ENCODE peak calls at places on chromosomes 13 and 19, in eight cellular contexts. One of them, this sample, is unnamed.

GRCh38 chr13:28000567-28000966 is 12.1 kb upstream of the URAD start:
- DNase-seq in CD8-positive, alpha-beta T cell: no peak
- DNase-seq in psoas muscle: no peak
- DNase-seq in adrenal gland: no peak
- DNase-seq in mucosa of descending colon: no peak
- DNase-seq in esophagus squamous epithelium: no peak
- DNase-seq in GM13977: no peak
- DNase-seq in AG04450: no peak
- DNase-seq in this sample: no peak

GRCh38 chr19:7970716-7971448 is 27.4 kb upstream of the TIMM44 start:
- DNase-seq in esophagus squamous epithelium: no peak
- DNase-seq in adrenal gland: peak
- DNase-seq in mucosa of descending colon: peak
- DNase-seq in GM13977: peak
- DNase-seq in AG04450: no peak
- DNase-seq in psoas muscle: no peak
- DNase-seq in CD8-positive, alpha-beta T cell: no peak
- DNase-seq in this sample: peak

GRCh38 chr19:51530616-51531015 is 854 bp downstream of the SIGLEC6 start:
- DNase-seq in mucosa of descending colon: no peak
- DNase-seq in AG04450: no peak
- DNase-seq in GM13977: no peak
- DNase-seq in esophagus squamous epithelium: no peak
- DNase-seq in adrenal gland: no peak
- DNase-seq in psoas muscle: no peak
- DNase-seq in CD8-positive, alpha-beta T cell: no peak
- DNase-seq in this sample: no peak

GRCh38 chr19:21127898-21128297 is 13.9 kb upstream of the ZNF431 start:
- DNase-seq in CD8-positive, alpha-beta T cell: no peak
- DNase-seq in AG04450: no peak
- DNase-seq in mucosa of descending colon: no peak
- DNase-seq in adrenal gland: no peak
- DNase-seq in GM13977: no peak
- DNase-seq in esophagus squamous epithelium: no peak
- DNase-seq in psoas muscle: no peak
- DNase-seq in this sample: no peak

GRCh38 chr13:81473366-81473899 is 1132.5 kb upstream of the SPRY2 start:
- DNase-seq in AG04450: no peak
- DNase-seq in GM13977: no peak
- DNase-seq in esophagus squamous epithelium: no peak
- DNase-seq in adrenal gland: no peak
- DNase-seq in psoas muscle: no peak
- DNase-seq in mucosa of descending colon: no peak
- DNase-seq in CD8-positive, alpha-beta T cell: no peak
- DNase-seq in this sample: no peak

GRCh38 chr13:37510441-37510840 is 88.1 kb downstream of the POSTN start:
- DNase-seq in adrenal gland: no peak
- DNase-seq in mucosa of descending colon: no peak
- DNase-seq in CD8-positive, alpha-beta T cell: no peak
- DNase-seq in esophagus squamous epithelium: no peak
- DNase-seq in GM13977: no peak
- DNase-seq in psoas muscle: no peak
- DNase-seq in AG04450: no peak
- DNase-seq in this sample: no peak

GRCh38 chr19:4713384-4713951 is 10.2 kb downstream of the DPP9 start:
- DNase-seq in GM13977: no peak
- DNase-seq in adrenal gland: peak
- DNase-seq in mucosa of descending colon: peak
- DNase-seq in psoas muscle: peak
- DNase-seq in CD8-positive, alpha-beta T cell: no peak
- DNase-seq in AG04450: peak
- DNase-seq in esophagus squamous epithelium: no peak
- DNase-seq in this sample: no peak

GRCh38 chr13:49820591-49821215 is 28.2 kb upstream of the KPNA3 start:
- DNase-seq in GM13977: no peak
- DNase-seq in CD8-positive, alpha-beta T cell: no peak
- DNase-seq in esophagus squamous epithelium: no peak
- DNase-seq in mucosa of descending colon: no peak
- DNase-seq in AG04450: no peak
- DNase-seq in psoas muscle: no peak
- DNase-seq in adrenal gland: no peak
- DNase-seq in this sample: no peak

GRCh38 chr19:31418692-31419430 is 69.6 kb upstream of the TSHZ3 start:
- DNase-seq in CD8-positive, alpha-beta T cell: no peak
- DNase-seq in esophagus squamous epithelium: no peak
- DNase-seq in GM13977: no peak
- DNase-seq in AG04450: no peak
- DNase-seq in psoas muscle: no peak
- DNase-seq in mucosa of descending colon: no peak
- DNase-seq in adrenal gland: no peak
- DNase-seq in this sample: no peak

GRCh38 chr19:45340899-45341453 is 426 bp downstream of the KLC3 start:
- DNase-seq in esophagus squamous epithelium: no peak
- DNase-seq in mucosa of descending colon: no peak
- DNase-seq in adrenal gland: no peak
- DNase-seq in CD8-positive, alpha-beta T cell: no peak
- DNase-seq in GM13977: no peak
- DNase-seq in AG04450: no peak
- DNase-seq in psoas muscle: no peak
- DNase-seq in this sample: no peak

GRCh38 chr19:44303976-44304568 is 753 bp downstream of the ZNF235 start:
- DNase-seq in AG04450: no peak
- DNase-seq in GM13977: peak
- DNase-seq in psoas muscle: no peak
- DNase-seq in adrenal gland: peak
- DNase-seq in esophagus squamous epithelium: no peak
- DNase-seq in CD8-positive, alpha-beta T cell: no peak
- DNase-seq in mucosa of descending colon: peak
- DNase-seq in this sample: peak

GRCh38 chr19:45905016-45905415 is 2.6 kb upstream of the MYPOP start:
- DNase-seq in esophagus squamous epithelium: no peak
- DNase-seq in mucosa of descending colon: no peak
- DNase-seq in adrenal gland: no peak
- DNase-seq in psoas muscle: no peak
- DNase-seq in AG04450: no peak
- DNase-seq in CD8-positive, alpha-beta T cell: no peak
- DNase-seq in GM13977: no peak
- DNase-seq in this sample: no peak

GRCh38 chr19:2477141-2477710 is 1.3 kb downstream of the GADD45B start:
- DNase-seq in CD8-positive, alpha-beta T cell: no peak
- DNase-seq in esophagus squamous epithelium: no peak
- DNase-seq in GM13977: no peak
- DNase-seq in mucosa of descending colon: peak
- DNase-seq in AG04450: no peak
- DNase-seq in psoas muscle: peak
- DNase-seq in adrenal gland: no peak
- DNase-seq in this sample: no peak

GRCh38 chr13:21670883-21671792 is at the start of gene FGF9:
- DNase-seq in CD8-positive, alpha-beta T cell: peak
- DNase-seq in AG04450: no peak
- DNase-seq in adrenal gland: peak
- DNase-seq in psoas muscle: peak
- DNase-seq in GM13977: peak
- DNase-seq in esophagus squamous epithelium: no peak
- DNase-seq in mucosa of descending colon: peak
- DNase-seq in this sample: peak
- TF ChIP-seq CTCF in CD8-positive, alpha-beta T cell: no peak
- TF ChIP-seq CTCF in AG04450: peak
- TF ChIP-seq CTCF in adrenal gland: no peak
- TF ChIP-seq CTCF in psoas muscle: no peak
- TF ChIP-seq CTCF in GM13977: no peak
- TF ChIP-seq CTCF in esophagus squamous epithelium: no peak
- TF ChIP-seq CTCF in mucosa of descending colon: no peak
- TF ChIP-seq CTCF in this sample: peak

DNA sequence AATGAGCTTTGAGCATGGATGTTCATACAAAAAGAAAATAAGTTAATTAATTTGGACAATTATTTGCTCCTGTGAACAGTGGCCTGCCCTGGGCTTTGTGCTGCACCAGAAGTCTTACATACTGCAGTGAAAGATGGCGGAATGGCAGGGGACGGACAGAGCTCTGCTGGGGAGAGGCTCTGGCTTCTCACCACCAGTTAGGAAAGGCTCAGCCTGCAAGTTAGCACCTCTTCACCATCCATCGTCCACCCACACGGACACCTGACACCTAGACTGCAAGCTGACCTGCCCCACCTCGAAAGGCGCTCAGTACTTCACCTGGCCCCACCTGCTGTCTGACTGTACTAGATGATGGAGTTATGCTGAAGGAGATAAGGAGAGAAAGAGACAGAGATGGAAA is 203.9 kb upstream of the IRS2 start:
- DNase-seq in mucosa of descending colon: no peak
- DNase-seq in adrenal gland: no peak
- DNase-seq in CD8-positive, alpha-beta T cell: no peak
- DNase-seq in AG04450: no peak
- DNase-seq in psoas muscle: no peak
- DNase-seq in GM13977: no peak
- DNase-seq in esophagus squamous epithelium: no peak
- DNase-seq in this sample: no peak
- TF ChIP-seq CTCF in mucosa of descending colon: no peak
- TF ChIP-seq CTCF in adrenal gland: no peak
- TF ChIP-seq CTCF in CD8-positive, alpha-beta T cell: no peak
- TF ChIP-seq CTCF in AG04450: no peak
- TF ChIP-seq CTCF in psoas muscle: no peak
- TF ChIP-seq CTCF in GM13977: no peak
- TF ChIP-seq CTCF in esophagus squamous epithelium: no peak
- TF ChIP-seq CTCF in this sample: no peak

GRCh38 chr19:1213391-1214286 is 8.1 kb downstream of the STK11 start:
- DNase-seq in CD8-positive, alpha-beta T cell: no peak
- DNase-seq in GM13977: peak
- DNase-seq in adrenal gland: peak
- DNase-seq in psoas muscle: peak
- DNase-seq in mucosa of descending colon: peak
- DNase-seq in esophagus squamous epithelium: no peak
- DNase-seq in AG04450: no peak
- DNase-seq in this sample: peak

GRCh38 chr19:1214299-1214861 is 8.8 kb downstream of the STK11 start:
- DNase-seq in GM13977: no peak
- DNase-seq in psoas muscle: no peak
- DNase-seq in adrenal gland: no peak
- DNase-seq in mucosa of descending colon: no peak
- DNase-seq in esophagus squamous epithelium: no peak
- DNase-seq in AG04450: no peak
- DNase-seq in CD8-positive, alpha-beta T cell: no peak
- DNase-seq in this sample: no peak

GRCh38 chr19:1210227-1210538 is 4.6 kb downstream of the STK11 start:
- DNase-seq in psoas muscle: no peak
- DNase-seq in CD8-positive, alpha-beta T cell: no peak
- DNase-seq in esophagus squamous epithelium: no peak
- DNase-seq in adrenal gland: no peak
- DNase-seq in mucosa of descending colon: no peak
- DNase-seq in AG04450: no peak
- DNase-seq in GM13977: no peak
- DNase-seq in this sample: no peak

GRCh38 chr19:1214862-1215731 is 9.5 kb downstream of the STK11 start:
- DNase-seq in CD8-positive, alpha-beta T cell: no peak
- DNase-seq in mucosa of descending colon: no peak
- DNase-seq in AG04450: no peak
- DNase-seq in psoas muscle: peak
- DNase-seq in esophagus squamous epithelium: no peak
- DNase-seq in GM13977: no peak
- DNase-seq in adrenal gland: peak
- DNase-seq in this sample: no peak

DNA sequence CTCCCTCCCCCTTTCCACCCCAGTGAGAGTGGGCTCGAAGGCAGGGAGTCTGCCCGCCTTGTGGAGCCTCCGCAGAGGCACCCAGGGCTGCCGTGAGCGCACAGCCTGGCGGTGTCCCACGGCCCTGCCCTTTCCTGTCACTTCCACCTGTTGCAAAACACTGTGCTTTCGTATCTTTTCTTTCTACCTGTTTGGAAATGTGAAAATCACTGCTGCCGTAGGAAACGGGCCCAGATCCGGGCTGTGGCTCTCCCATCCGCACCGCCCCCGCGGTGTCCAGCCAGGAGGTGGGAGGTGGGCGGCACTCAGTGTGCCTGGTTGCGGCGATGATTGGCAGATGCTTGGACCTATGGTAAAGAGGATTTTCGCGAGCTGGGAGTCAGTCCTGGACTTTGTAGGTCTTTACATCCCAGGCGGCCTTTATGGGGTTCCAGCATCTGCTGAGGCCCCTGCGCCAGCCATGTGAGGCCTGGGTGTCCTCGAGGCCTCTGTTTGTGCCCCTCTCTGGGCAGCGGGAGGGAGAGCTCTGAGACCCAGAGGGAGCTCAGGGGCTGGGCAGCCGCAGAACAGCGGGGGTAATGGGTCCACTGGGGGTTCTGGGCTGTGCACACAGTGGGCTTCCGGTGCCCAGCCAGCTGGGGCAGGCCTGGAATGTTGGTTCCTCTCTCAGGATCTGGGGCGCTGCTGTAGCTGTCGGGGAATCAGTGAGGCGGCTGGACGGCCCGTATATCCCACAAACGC is 6.1 kb downstream of the STK11 start:
- DNase-seq in esophagus squamous epithelium: no peak
- DNase-seq in psoas muscle: peak
- DNase-seq in adrenal gland: no peak
- DNase-seq in mucosa of descending colon: no peak
- DNase-seq in CD8-positive, alpha-beta T cell: no peak
- DNase-seq in GM13977: no peak
- DNase-seq in AG04450: no peak
- DNase-seq in this sample: no peak
- TF ChIP-seq CTCF in esophagus squamous epithelium: peak
- TF ChIP-seq CTCF in psoas muscle: no peak
- TF ChIP-seq CTCF in adrenal gland: no peak
- TF ChIP-seq CTCF in mucosa of descending colon: no peak
- TF ChIP-seq CTCF in CD8-positive, alpha-beta T cell: no peak
- TF ChIP-seq CTCF in GM13977: no peak
- TF ChIP-seq CTCF in AG04450: no peak
- TF ChIP-seq CTCF in this sample: no peak

GRCh38 chr19:6632002-6632621 is 37.8 kb downstream of the TNFSF14 start:
- DNase-seq in adrenal gland: peak
- DNase-seq in esophagus squamous epithelium: peak
- DNase-seq in AG04450: no peak
- DNase-seq in mucosa of descending colon: peak
- DNase-seq in GM13977: peak
- DNase-seq in psoas muscle: no peak
- DNase-seq in CD8-positive, alpha-beta T cell: peak
- DNase-seq in this sample: peak

GRCh38 chr19:6626764-6627163 is 35.8 kb upstream of the CD70 start:
- DNase-seq in CD8-positive, alpha-beta T cell: no peak
- DNase-seq in esophagus squamous epithelium: no peak
- DNase-seq in mucosa of descending colon: no peak
- DNase-seq in GM13977: no peak
- DNase-seq in adrenal gland: no peak
- DNase-seq in psoas muscle: no peak
- DNase-seq in AG04450: no peak
- DNase-seq in this sample: no peak
- TF ChIP-seq CTCF in CD8-positive, alpha-beta T cell: no peak
- TF ChIP-seq CTCF in esophagus squamous epithelium: no peak
- TF ChIP-seq CTCF in mucosa of descending colon: no peak
- TF ChIP-seq CTCF in GM13977: no peak
- TF ChIP-seq CTCF in adrenal gland: no peak
- TF ChIP-seq CTCF in psoas muscle: no peak
- TF ChIP-seq CTCF in AG04450: no peak
- TF ChIP-seq CTCF in this sample: no peak

GRCh38 chr13:106919638-106920037 is 351.7 kb upstream of the ARGLU1 start:
- DNase-seq in psoas muscle: peak
- DNase-seq in mucosa of descending colon: no peak
- DNase-seq in CD8-positive, alpha-beta T cell: no peak
- DNase-seq in GM13977: no peak
- DNase-seq in AG04450: no peak
- DNase-seq in esophagus squamous epithelium: no peak
- DNase-seq in adrenal gland: peak
- DNase-seq in this sample: no peak
- TF ChIP-seq CTCF in psoas muscle: no peak
- TF ChIP-seq CTCF in mucosa of descending colon: no peak
- TF ChIP-seq CTCF in CD8-positive, alpha-beta T cell: no peak
- TF ChIP-seq CTCF in GM13977: no peak
- TF ChIP-seq CTCF in AG04450: no peak
- TF ChIP-seq CTCF in esophagus squamous epithelium: no peak
- TF ChIP-seq CTCF in adrenal gland: no peak
- TF ChIP-seq CTCF in this sample: no peak

GRCh38 chr19:47608074-47608907 is 643 bp upstream of the BICRA start:
- DNase-seq in mucosa of descending colon: peak
- DNase-seq in adrenal gland: peak
- DNase-seq in CD8-positive, alpha-beta T cell: peak
- DNase-seq in GM13977: peak
- DNase-seq in psoas muscle: peak
- DNase-seq in AG04450: peak
- DNase-seq in esophagus squamous epithelium: peak
- DNase-seq in this sample: peak
- TF ChIP-seq CTCF in mucosa of descending colon: no peak
- TF ChIP-seq CTCF in adrenal gland: peak
- TF ChIP-seq CTCF in CD8-positive, alpha-beta T cell: no peak
- TF ChIP-seq CTCF in GM13977: no peak
- TF ChIP-seq CTCF in psoas muscle: peak
- TF ChIP-seq CTCF in AG04450: peak
- TF ChIP-seq CTCF in esophagus squamous epithelium: peak
- TF ChIP-seq CTCF in this sample: peak

This sample was measured in GM10248.